ENCODE peak calls at places on chromosomes 13 and 19, in nine cellular contexts. R is HCT116, I is neural progenitor cell, K is GM23338, Z is fibroblast of lung, W is HepG2, X is mammary epithelial cell, Y is PC-9, F is keratinocyte. T is an unnamed sample.

GRCh38 chr19:1154731-1155351 is 19.2 kb downstream of the SBNO2 start:
- DNase-seq in K (no peak), Y (peak; percentile 80), X (peak; percentile 85), F (no peak), R (no peak), W (peak; percentile 67), I (no peak), Z (peak; percentile 86), T (peak; percentile 86)

GRCh38 chr13:107867701-107868661 is 347.4 kb downstream of the LIG4 start:
- DNase-seq in X (peak; percentile 41), I (peak; percentile 83), W (no peak), F (no peak), K (peak; percentile 83), R (no peak), Y (peak; percentile 29), Z (peak; percentile 52), T (peak; percentile 76)

GRCh38 chr19:36838784-36839324 is 667 bp upstream of the ZNF790 start:
- DNase-seq in X (no peak), Z (peak; percentile 34), R (no peak), Y (no peak), I (no peak), W (no peak), K (no peak), F (no peak), T (no peak)

GRCh38 chr13:33363328-33363727 is 77.8 kb upstream of the STARD13 start:
- DNase-seq in W (no peak), Y (no peak), I (no peak), K (no peak), X (no peak), Z (no peak), R (no peak), F (no peak), T (no peak)

GRCh38 chr13:112859817-112860190 is 109.2 kb upstream of the MCF2L start:
- DNase-seq in W (no peak), F (no peak), X (no peak), Z (peak; percentile 50), R (no peak), I (no peak), Y (peak; percentile 15), K (no peak), T (no peak)

GRCh38 chr19:335486-336066 is 9.0 kb downstream of the MIER2 start:
- DNase-seq in X (no peak), F (no peak), Y (no peak), Z (no peak), R (no peak), W (no peak), K (no peak), I (no peak), T (no peak)

GRCh38 chr13:23651439-23651838 is 81.2 kb downstream of the TNFRSF19 start:
- DNase-seq in I (no peak), R (no peak), K (no peak), Y (no peak), W (no peak), F (no peak), X (no peak), Z (no peak), T (no peak)

GRCh38 chr19:44808463-44809371 is at the start of gene BCAM:
- DNase-seq in I (peak; percentile 91), F (no peak), Y (peak; percentile 88), W (peak; percentile 65), X (peak; percentile 40), R (no peak), K (peak; percentile 83), Z (peak; percentile 64), T (peak; percentile 91)

GRCh38 chr13:73096173-73097117 is 37.6 kb downstream of the KLF5 start:
- DNase-seq in Y (peak; percentile 92), W (peak; percentile 21), F (peak; percentile 89), I (no peak), Z (peak; percentile 69), K (no peak), R (no peak), X (peak; percentile 81), T (peak; percentile 26)

GRCh38 chr19:18110833-18111232 is 13.3 kb downstream of the MAST3 start:
- DNase-seq in K (no peak), Y (no peak), R (no peak), W (no peak), F (no peak), I (no peak), Z (no peak), X (no peak), T (no peak)

GRCh38 chr19:16016226-16017137 is 59.8 kb upstream of the TPM4 start:
- DNase-seq in Z (no peak), K (no peak), Y (no peak), F (no peak), I (no peak), W (no peak), X (no peak), R (no peak), T (no peak)

GRCh38 chr19:5091576-5092215 is 122.8 kb downstream of the KDM4B start:
- DNase-seq in Y (no peak), I (no peak), R (no peak), F (no peak), X (no peak), Z (no peak), K (no peak), W (no peak), T (peak; percentile 47)

GRCh38 chr19:33906578-33907335 is 110.1 kb downstream of the KCTD15 start:
- DNase-seq in R (no peak), I (peak; percentile 58), F (peak; percentile 7), Z (peak; percentile 51), X (peak; percentile 37), K (peak; percentile 74), W (peak; percentile 6), Y (no peak), T (peak; percentile 28)

GRCh38 chr13:39415403-39415802 is 187.6 kb downstream of the LHFPL6 start:
- DNase-seq in R (peak; percentile 15), Z (peak; percentile 47), Y (no peak), I (peak; percentile 54), K (peak; percentile 63), F (no peak), W (no peak), X (peak; percentile 22), T (no peak)

GRCh38 chr19:29881386-29881785 is 60.7 kb upstream of the URI1 start:
- DNase-seq in F (no peak), Z (peak; percentile 20), K (no peak), Y (no peak), I (no peak), X (peak; percentile 15), R (no peak), W (no peak), T (no peak)

GRCh38 chr19:10009269-10009665 is 1.0 kb downstream of the COL5A3 start:
- DNase-seq in K (peak; percentile 87), Y (no peak), Z (peak; percentile 70), R (no peak), W (no peak), X (peak; percentile 24), F (no peak), I (peak; percentile 89), T (peak; percentile 79)

GRCh38 chr19:461664-462551 is 1.1 kb upstream of the SHC2 start:
- DNase-seq in I (peak; percentile 81), Y (no peak), W (peak; percentile 66), F (no peak), K (peak; percentile 77), Z (no peak), X (no peak), R (no peak), T (peak; percentile 83)

GRCh38 chr13:53012707-53013106 is 15.9 kb upstream of the OLFM4 start:
- DNase-seq in X (no peak), K (no peak), I (no peak), W (no peak), Z (no peak), R (no peak), Y (no peak), F (no peak), T (no peak)

GRCh38 chr19:51530616-51531015 is 854 bp downstream of the SIGLEC6 start:
- DNase-seq in R (no peak), K (no peak), W (no peak), I (no peak), X (no peak), Z (no peak), F (no peak), Y (no peak), T (no peak)

DNA sequence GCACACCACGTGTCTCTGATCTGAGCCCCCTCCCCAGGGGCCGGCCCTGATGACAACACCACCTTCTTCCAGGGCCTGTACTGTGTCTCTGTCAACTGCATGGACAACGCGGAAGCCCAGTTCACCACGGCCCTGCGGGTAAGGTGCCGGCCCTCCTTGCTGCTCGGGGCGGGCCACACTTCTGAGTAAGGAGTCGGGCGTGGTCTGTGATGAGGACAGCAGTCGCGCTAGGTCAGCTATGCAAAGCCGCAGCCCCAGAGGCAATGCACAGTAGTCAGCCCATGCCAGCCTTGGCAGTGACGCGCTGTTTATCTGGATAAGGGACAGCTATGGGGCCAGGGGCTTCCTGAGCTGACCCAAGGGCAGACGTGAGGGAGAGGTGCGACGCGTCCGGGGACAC is 24.6 kb downstream of the MAU2 start:
- DNase-seq in Y (no peak), F (no peak), K (no peak), W (no peak), Z (no peak), I (no peak), X (no peak), R (no peak), T (no peak)
- TF ChIP-seq EZH2 in Y (no peak), F (no peak), K (no peak), W (no peak), Z (no peak), I (no peak), X (no peak), R (no peak), T (no peak)

DNA sequence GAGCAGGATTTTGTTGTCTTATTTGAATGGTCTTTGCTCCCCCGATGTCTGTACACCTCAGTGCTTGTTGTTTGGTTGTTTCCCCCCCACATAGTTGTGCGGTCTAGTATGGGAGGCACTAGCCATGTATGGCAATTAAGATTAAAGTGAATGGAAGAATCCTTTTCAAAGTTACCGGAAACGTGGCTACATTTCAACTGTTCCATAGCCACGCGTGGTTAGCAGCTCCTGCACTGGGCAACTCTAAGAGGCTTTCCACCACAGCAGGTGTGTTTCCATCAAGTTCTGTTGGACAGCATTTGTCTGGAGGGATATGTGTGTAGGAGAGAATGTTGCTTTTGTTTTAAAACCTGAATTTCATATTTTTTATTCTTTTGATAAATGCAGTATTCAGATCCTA is 247.3 kb downstream of the GGACT start:
- DNase-seq in Z (no peak), F (no peak), X (no peak), W (no peak), Y (no peak), K (no peak), R (no peak), I (no peak), T (no peak)
- H3K4me2 ChIP-seq in Z (no peak overlapping the region), F (no peak overlapping the region), X (no peak overlapping the region), W (no peak overlapping the region), Y (no peak overlapping the region), K (no peak overlapping the region), R (no peak overlapping the region), I (no peak overlapping the region), T (no peak overlapping the region)

GRCh38 chr13:82480415-82480814 is 1401.9 kb downstream of the SLITRK1 start:
- DNase-seq in I (peak; percentile 6), F (no peak), R (no peak), K (peak; percentile 51), X (no peak), W (peak; percentile 0), Y (no peak), Z (no peak), T (no peak)
- TF ChIP-seq CTCF in I (peak; percentile 72), F (no peak), R (no peak), K (no peak), X (peak; percentile 32), W (no peak), Y (peak; percentile 51), Z (no peak), T (peak; percentile 33)

DNA sequence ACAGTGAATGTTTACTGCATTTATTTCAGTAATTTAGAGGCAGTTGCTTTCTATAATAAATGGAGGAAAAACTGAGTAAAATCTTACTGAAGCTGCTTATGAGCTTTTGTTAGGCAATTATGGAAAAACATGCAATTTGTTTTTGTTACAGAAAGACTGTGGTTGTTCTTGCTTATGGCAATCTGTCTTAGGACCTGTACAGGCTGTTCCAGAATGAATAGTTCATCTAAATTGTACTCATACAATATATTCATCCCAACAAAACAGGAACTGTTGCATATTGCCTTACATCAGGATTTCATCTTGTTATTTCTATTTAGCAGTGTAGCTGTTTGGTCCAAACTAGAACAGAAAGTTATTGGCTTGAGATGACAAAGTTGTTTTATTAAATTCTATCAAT is 199.2 kb downstream of the NALCN start:
- DNase-seq in F (no peak), Y (no peak), X (no peak), Z (no peak), W (no peak), I (no peak), K (no peak), R (no peak), T (no peak)
- TF ChIP-seq EZH2 in F (no peak), Y (no peak), X (no peak), Z (no peak), W (no peak), I (no peak), K (no peak), R (no peak), T (no peak)